ENCODE peak calls at places on chromosome 9, in five cellular contexts. J, L, H, W and T are unnamed samples.

GRCh38 chr9:15873573-15874177 is 320.8 kb downstream of the CCDC171 start:
- DNase-seq in J (peak), L (no peak), H (no peak), W (peak), T (peak)

GRCh38 chr9:26863074-26863473 is 29.5 kb downstream of the CAAP1 start:
- DNase-seq in J (no peak), L (no peak), H (no peak), W (no peak), T (peak)

GRCh38 chr9:107484117-107484723 is 5.3 kb downstream of the KLF4 start:
- DNase-seq in J (peak), L (no peak), H (no peak), W (peak), T (peak)

GRCh38 chr9:93575706-93576295 is 583 bp upstream of the PHF2 start:
- DNase-seq in J (peak), L (peak), H (peak), W (peak), T (peak)

GRCh38 chr9:107739601-107740082 is 250.1 kb upstream of the KLF4 start:
- DNase-seq in J (no peak), L (peak), H (peak), W (no peak), T (no peak)

GRCh38 chr9:71692337-71692736 is 76.0 kb downstream of the CEMIP2 start:
- DNase-seq in J (no peak), L (peak), H (no peak), W (no peak), T (no peak)

GRCh38 chr9:107874591-107875374 is 385.2 kb upstream of the KLF4 start:
- DNase-seq in J (no peak), L (no peak), H (no peak), W (no peak), T (no peak)

GRCh38 chr9:75953218-75953617 is 62.7 kb downstream of the PCSK5 start:
- DNase-seq in J (no peak), L (no peak), H (no peak), W (peak), T (no peak)

GRCh38 chr9:90044710-90045151 is 439.9 kb downstream of the GADD45G start:
- DNase-seq in J (no peak), L (no peak), H (no peak), W (peak), T (no peak)

GRCh38 chr9:128845186-128845931 is 15.8 kb upstream of the SPOUT1 start:
- DNase-seq in J (no peak), L (no peak), H (no peak), W (no peak), T (peak)

GRCh38 chr9:115694991-115695390 is 458.6 kb upstream of the PAPPA start:
- DNase-seq in J (no peak), L (no peak), H (no peak), W (no peak), T (no peak)